ENCODE peak calls at places on chromosomes 7 and 10, in seven cellular contexts. I is ovary, X is HepG2, R is adrenal gland, E is upper lobe of left lung, G is prostate gland, A is heart left ventricle. T is an unnamed sample.

GRCh38 chr7:78326870-78327269 is 528.3 kb downstream of the PHTF2 start:
- DNase-seq in G (no peak), X (no peak), R (peak), I (no peak), A (peak), E (no peak), T (no peak)

GRCh38 chr10:73785721-73786511 is 510 bp downstream of the ZSWIM8 start:
- DNase-seq in E (peak), R (peak), I (no peak), A (peak), G (peak), X (no peak), T (no peak)

GRCh38 chr10:8133146-8133545 is 78.7 kb downstream of the GATA3 start:
- DNase-seq in E (no peak), R (no peak), I (no peak), G (no peak), X (no peak), A (no peak), T (no peak)

GRCh38 chr10:28892818-28893547 is 215.7 kb downstream of the BAMBI start:
- DNase-seq in E (no peak), I (no peak), X (no peak), G (no peak), R (no peak), A (no peak), T (no peak)

GRCh38 chr7:15554744-15555143 is 7.1 kb downstream of the AGMO start:
- DNase-seq in A (no peak), X (no peak), I (no peak), E (no peak), R (no peak), G (no peak), T (no peak)

GRCh38 chr10:93074137-93074596 is 474 bp downstream of the CYP26A1 start:
- DNase-seq in E (no peak), R (no peak), I (no peak), G (peak), X (no peak), A (no peak), T (no peak)

GRCh38 chr10:117441812-117442443 is 66.7 kb upstream of the PDZD8 start:
- DNase-seq in A (no peak), R (no peak), G (no peak), E (no peak), I (no peak), X (no peak), T (no peak)

GRCh38 chr7:14859267-14859666 is 43.3 kb downstream of the DGKB start:
- DNase-seq in A (no peak), E (no peak), G (no peak), X (no peak), I (no peak), R (no peak), T (no peak)

GRCh38 chr7:29488977-29489376 is 74.7 kb upstream of the PRR15 start:
- DNase-seq in X (peak), I (no peak), E (no peak), A (no peak), R (no peak), G (no peak), T (no peak)

GRCh38 chr7:133910761-133911160 is 216.4 kb upstream of the LRGUK start:
- DNase-seq in X (no peak), E (no peak), R (no peak), I (no peak), A (no peak), G (no peak), T (no peak)

GRCh38 chr10:104120512-104120902 is 1.5 kb upstream of the SFR1 start:
- DNase-seq in I (no peak), X (no peak), G (no peak), A (no peak), E (no peak), R (no peak), T (no peak)

GRCh38 chr7:14892961-14893360 is 9.6 kb downstream of the DGKB start:
- DNase-seq in A (no peak), R (no peak), X (no peak), E (no peak), G (no peak), I (no peak), T (no peak)

GRCh38 chr7:25632616-25633015 is 404.3 kb upstream of the NPVF start:
- DNase-seq in A (no peak), X (no peak), I (no peak), R (no peak), G (no peak), E (no peak), T (no peak)

GRCh38 chr10:103745264-103746247 is 109.8 kb downstream of the SH3PXD2A start:
- DNase-seq in I (no peak), G (peak), X (no peak), A (peak), R (no peak), E (no peak), T (no peak)

GRCh38 chr7:99949645-99950228 is 20.3 kb upstream of the GJC3 start:
- DNase-seq in A (no peak), R (no peak), I (no peak), E (no peak), G (peak), X (peak), T (no peak)

GRCh38 chr7:14432936-14433335 is 443.5 kb upstream of the ETV1 start:
- DNase-seq in I (no peak), X (no peak), G (no peak), A (no peak), E (no peak), R (no peak), T (no peak)

GRCh38 chr10:122019414-122019975 is 30.5 kb downstream of the TACC2 start:
- DNase-seq in R (no peak), X (no peak), A (no peak), I (no peak), E (peak), G (peak), T (no peak)

GRCh38 chr7:107815254-107815882 is 12.3 kb upstream of the SLC26A3 start:
- DNase-seq in E (no peak), A (no peak), G (no peak), R (no peak), X (no peak), I (no peak), T (no peak)

GRCh38 chr10:114674321-114674720 is 16.2 kb upstream of the ABLIM1 start:
- DNase-seq in G (no peak), A (no peak), X (no peak), E (no peak), I (no peak), R (no peak), T (no peak)

GRCh38 chr7:30886608-30887011 is 25.0 kb upstream of the AQP1 start:
- DNase-seq in G (no peak), X (no peak), A (no peak), E (no peak), R (no peak), I (no peak), T (peak)
- H3K4me3 ChIP-seq in G (no peak), X (no peak), A (no peak), E (no peak), R (no peak), I (no peak), T (no peak)

GRCh38 chr10:3036605-3037004 is 30.7 kb upstream of the PFKP start:
- DNase-seq in X (no peak), G (no peak), E (no peak), I (no peak), A (no peak), R (no peak), T (no peak)

GRCh38 chr10:3042589-3042988 is 24.8 kb upstream of the PFKP start:
- DNase-seq in X (no peak), E (no peak), R (no peak), A (no peak), G (no peak), I (no peak), T (no peak)

GRCh38 chr10:3043512-3044368 is 23.6 kb upstream of the PFKP start:
- DNase-seq in A (peak), X (peak), G (peak), E (no peak), I (peak), R (peak), T (no peak)

GRCh38 chr10:3037182-3037581 is 30.2 kb upstream of the PFKP start:
- DNase-seq in E (no peak), G (no peak), R (no peak), I (no peak), A (no peak), X (no peak), T (no peak)

DNA sequence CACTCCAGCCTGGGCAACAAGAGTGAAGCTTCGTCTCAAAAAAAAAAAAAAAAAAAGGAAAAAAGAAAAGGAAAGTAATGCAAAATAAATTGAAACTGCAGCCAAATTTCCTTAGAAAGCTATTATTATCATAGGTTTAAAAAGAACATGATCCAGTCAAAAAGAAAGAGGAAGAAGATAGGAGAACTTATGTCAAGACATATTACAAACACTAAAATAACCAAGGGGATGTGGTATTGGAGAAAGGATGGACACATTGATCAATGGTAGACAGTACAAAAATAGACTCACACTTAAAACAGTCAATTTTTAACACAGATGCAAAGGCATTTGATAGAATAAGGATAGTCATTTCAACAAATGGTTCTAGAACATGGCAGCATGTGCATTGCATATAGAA is 27.3 kb upstream of the PFKP start:
- DNase-seq in X (no peak), R (no peak), A (no peak), E (no peak), I (no peak), G (no peak), T (no peak)
- TF ChIP-seq CTCF in X (no peak), R (no peak), A (no peak), E (no peak), I (no peak), G (no peak), T (no peak)

GRCh38 chr10:112953075-112953501 is 3.0 kb downstream of the TCF7L2 start:
- DNase-seq in R (peak), I (peak), E (peak), X (no peak), A (peak), G (peak), T (no peak)

GRCh38 chr10:112952282-112952991 is 2.4 kb downstream of the TCF7L2 start:
- DNase-seq in A (peak), R (peak), E (peak), I (peak), G (no peak), X (no peak), T (no peak)

GRCh38 chr10:112949875-112950507 is at the start of gene TCF7L2:
- DNase-seq in E (peak), X (peak), G (peak), R (peak), A (peak), I (peak), T (peak)

GRCh38 chr10:112950714-112951348 is 784 bp downstream of the TCF7L2 start:
- DNase-seq in E (peak), X (no peak), G (peak), R (peak), A (peak), I (peak), T (peak)

GRCh38 chr10:112951349-112952281 is 1.6 kb downstream of the TCF7L2 start:
- DNase-seq in I (peak), X (peak), G (peak), E (peak), R (peak), A (peak), T (peak)
- TF ChIP-seq POLR2A in I (peak), X (peak), G (peak), E (no peak), R (peak), A (no peak), T (no peak)

DNA sequence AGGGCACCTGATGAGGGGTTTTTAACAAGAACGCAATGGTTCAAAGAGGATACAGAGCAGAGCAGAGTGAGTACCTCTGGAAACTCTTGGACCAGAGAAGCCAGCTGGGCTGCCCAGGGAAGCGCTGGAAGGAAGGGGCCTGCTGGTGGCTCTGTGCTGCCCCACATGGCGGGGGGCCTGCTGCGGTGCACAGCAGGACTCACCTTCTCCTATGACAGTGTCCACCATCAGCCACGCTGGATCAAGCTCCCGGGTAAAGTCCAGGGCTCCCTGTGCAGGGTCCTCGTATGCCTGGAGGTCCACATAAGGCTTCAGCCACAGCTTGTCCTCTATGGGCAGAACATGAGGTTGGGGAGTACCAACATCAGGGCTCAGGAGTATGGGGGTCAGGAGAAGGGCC is 12.5 kb downstream of the EPHA1 start:
- DNase-seq in E (no peak), R (no peak), A (no peak), X (no peak), G (no peak), I (no peak), T (no peak)
- H3K4me3 ChIP-seq in E (no peak), R (no peak), A (no peak), X (peak), G (no peak), I (no peak), T (no peak)

T was measured in lower leg skin.